ENCODE peak calls at places on chromosomes 6 and 20, in six cellular contexts. One of them, this sample, is unnamed.

GRCh38 chr20:17504326-17504897 is 26.8 kb downstream of the BFSP1 start:
- DNase-seq in HCT116: no peak
- DNase-seq in RWPE1: peak
- DNase-seq in T-helper 1 cell: no peak
- DNase-seq in prostate gland: no peak
- DNase-seq in naive B cell: no peak
- DNase-seq in this sample: no peak

GRCh38 chr6:26170181-26170580 is 83.0 kb downstream of the HFE start:
- DNase-seq in HCT116: no peak
- DNase-seq in RWPE1: no peak
- DNase-seq in T-helper 1 cell: no peak
- DNase-seq in prostate gland: no peak
- DNase-seq in naive B cell: no peak
- DNase-seq in this sample: no peak

GRCh38 chr6:52146851-52147445 is 39.2 kb upstream of the IL17A start:
- DNase-seq in HCT116: no peak
- DNase-seq in RWPE1: no peak
- DNase-seq in T-helper 1 cell: no peak
- DNase-seq in prostate gland: no peak
- DNase-seq in naive B cell: no peak
- DNase-seq in this sample: no peak

GRCh38 chr6:159061805-159062563 is 17.2 kb upstream of the TAGAP start:
- DNase-seq in HCT116: no peak
- DNase-seq in RWPE1: no peak
- DNase-seq in T-helper 1 cell: peak
- DNase-seq in prostate gland: no peak
- DNase-seq in naive B cell: peak
- DNase-seq in this sample: no peak

GRCh38 chr20:34058831-34059230 is 53.2 kb downstream of the EIF2S2 start:
- DNase-seq in HCT116: no peak
- DNase-seq in RWPE1: no peak
- DNase-seq in T-helper 1 cell: no peak
- DNase-seq in prostate gland: no peak
- DNase-seq in naive B cell: peak
- DNase-seq in this sample: no peak

GRCh38 chr20:17647391-17648305 is 34.4 kb downstream of the RRBP1 start:
- DNase-seq in HCT116: no peak
- DNase-seq in RWPE1: no peak
- DNase-seq in T-helper 1 cell: no peak
- DNase-seq in prostate gland: no peak
- DNase-seq in naive B cell: no peak
- DNase-seq in this sample: no peak

GRCh38 chr20:6908673-6909072 is 141.2 kb downstream of the BMP2 start:
- DNase-seq in HCT116: no peak
- DNase-seq in RWPE1: no peak
- DNase-seq in T-helper 1 cell: no peak
- DNase-seq in prostate gland: no peak
- DNase-seq in naive B cell: no peak
- DNase-seq in this sample: no peak

GRCh38 chr6:156832166-156832743 is 55.1 kb downstream of the ARID1B start:
- DNase-seq in HCT116: peak
- DNase-seq in RWPE1: peak
- DNase-seq in T-helper 1 cell: no peak
- DNase-seq in prostate gland: no peak
- DNase-seq in naive B cell: no peak
- DNase-seq in this sample: peak

GRCh38 chr6:110812719-110813118 is 2.5 kb downstream of the CDK19 start:
- DNase-seq in HCT116: no peak
- DNase-seq in RWPE1: no peak
- DNase-seq in T-helper 1 cell: no peak
- DNase-seq in prostate gland: no peak
- DNase-seq in naive B cell: no peak
- DNase-seq in this sample: no peak

GRCh38 chr20:50568549-50568942 is 58.4 kb downstream of the PTPN1 start:
- DNase-seq in HCT116: no peak
- DNase-seq in RWPE1: no peak
- DNase-seq in T-helper 1 cell: no peak
- DNase-seq in prostate gland: no peak
- DNase-seq in naive B cell: no peak
- DNase-seq in this sample: no peak

GRCh38 chr20:35768731-35769664 is 2.8 kb upstream of the PHF20 start:
- DNase-seq in HCT116: peak
- DNase-seq in RWPE1: peak
- DNase-seq in T-helper 1 cell: peak
- DNase-seq in prostate gland: peak
- DNase-seq in naive B cell: no peak
- DNase-seq in this sample: peak

GRCh38 chr20:57391439-57392129 is 388 bp downstream of the RBM38 start:
- DNase-seq in HCT116: no peak
- DNase-seq in RWPE1: peak
- DNase-seq in T-helper 1 cell: peak
- DNase-seq in prostate gland: no peak
- DNase-seq in naive B cell: peak
- DNase-seq in this sample: no peak

GRCh38 chr20:57772349-57772964 is 62.6 kb upstream of the PMEPA1 start:
- DNase-seq in HCT116: no peak
- DNase-seq in RWPE1: peak
- DNase-seq in T-helper 1 cell: peak
- DNase-seq in prostate gland: no peak
- DNase-seq in naive B cell: no peak
- DNase-seq in this sample: peak

GRCh38 chr6:11363881-11364576 is 131.6 kb upstream of the NEDD9 start:
- DNase-seq in HCT116: no peak
- DNase-seq in RWPE1: peak
- DNase-seq in T-helper 1 cell: no peak
- DNase-seq in prostate gland: no peak
- DNase-seq in naive B cell: no peak
- DNase-seq in this sample: peak

GRCh38 chr6:71489736-71490135 is 201.1 kb downstream of the OGFRL1 start:
- DNase-seq in HCT116: peak
- DNase-seq in RWPE1: peak
- DNase-seq in T-helper 1 cell: no peak
- DNase-seq in prostate gland: no peak
- DNase-seq in naive B cell: no peak
- DNase-seq in this sample: no peak

GRCh38 chr6:135909737-135910387 is 58.4 kb downstream of the PDE7B start:
- DNase-seq in HCT116: peak
- DNase-seq in RWPE1: peak
- DNase-seq in T-helper 1 cell: peak
- DNase-seq in prostate gland: peak
- DNase-seq in naive B cell: peak
- DNase-seq in this sample: no peak

GRCh38 chr20:56348306-56348695 is 10.5 kb upstream of the FAM210B start:
- DNase-seq in HCT116: no peak
- DNase-seq in RWPE1: no peak
- DNase-seq in T-helper 1 cell: no peak
- DNase-seq in prostate gland: peak
- DNase-seq in naive B cell: no peak
- DNase-seq in this sample: no peak

GRCh38 chr6:161584051-161584450 is 310.2 kb upstream of the AGPAT4 start:
- DNase-seq in HCT116: no peak
- DNase-seq in RWPE1: peak
- DNase-seq in T-helper 1 cell: no peak
- DNase-seq in prostate gland: no peak
- DNase-seq in naive B cell: no peak
- DNase-seq in this sample: no peak

GRCh38 chr20:36830791-36831691 is 44.9 kb upstream of the TLDC2 start:
- DNase-seq in HCT116: no peak
- DNase-seq in RWPE1: no peak
- DNase-seq in T-helper 1 cell: no peak
- DNase-seq in prostate gland: no peak
- DNase-seq in naive B cell: no peak
- DNase-seq in this sample: no peak

GRCh38 chr20:33846291-33846916 is 35.3 kb downstream of the CHMP4B start:
- DNase-seq in HCT116: no peak
- DNase-seq in RWPE1: no peak
- DNase-seq in T-helper 1 cell: no peak
- DNase-seq in prostate gland: no peak
- DNase-seq in naive B cell: no peak
- DNase-seq in this sample: no peak

GRCh38 chr6:120005292-120005976 is 655.9 kb upstream of the MAN1A1 start:
- DNase-seq in HCT116: no peak
- DNase-seq in RWPE1: no peak
- DNase-seq in T-helper 1 cell: no peak
- DNase-seq in prostate gland: no peak
- DNase-seq in naive B cell: no peak
- DNase-seq in this sample: no peak

GRCh38 chr20:32685541-32686529 is 12.1 kb upstream of the C20orf203 start:
- DNase-seq in HCT116: no peak
- DNase-seq in RWPE1: peak
- DNase-seq in T-helper 1 cell: no peak
- DNase-seq in prostate gland: no peak
- DNase-seq in naive B cell: no peak
- DNase-seq in this sample: no peak

This sample was measured in epithelial cell of prostate.